ENCODE peak calls at places on chromosomes 6 and 20, in eight cellular contexts. B, H, W, M, K, Q, O and G are unnamed samples.

GRCh38 chr6:53869964-53870363 is 75.2 kb downstream of the LRRC1 start:
- DNase-seq in B (no peak), H (no peak), W (no peak), M (no peak), K (no peak), Q (no peak), O (no peak), G (no peak)

GRCh38 chr20:310645-311044 is 13.3 kb downstream of the ZCCHC3 start:
- DNase-seq in B (no peak), H (no peak), W (no peak), M (no peak), K (no peak), Q (no peak), O (no peak), G (no peak)

GRCh38 chr6:41502607-41503434 is 43.4 kb upstream of the FOXP4 start:
- DNase-seq in B (no peak), H (no peak), W (peak; percentile 76), M (no peak), K (peak; percentile 18), Q (no peak), O (no peak), G (no peak)

GRCh38 chr6:107405002-107405401 is 54.4 kb downstream of the PDSS2 start:
- DNase-seq in B (no peak), H (no peak), W (no peak), M (no peak), K (no peak), Q (no peak), O (no peak), G (no peak)

GRCh38 chr6:36327226-36328009 is 9.3 kb downstream of the BNIP5 start:
- DNase-seq in B (no peak), H (no peak), W (no peak), M (no peak), K (no peak), Q (no peak), O (no peak), G (peak; percentile 44)

GRCh38 chr6:3838992-3839867 is 9.9 kb upstream of the FAM50B start:
- DNase-seq in B (no peak), H (no peak), W (no peak), M (no peak), K (no peak), Q (no peak), O (no peak), G (no peak)

GRCh38 chr6:168596316-168596715 is 155.3 kb downstream of the SMOC2 start:
- DNase-seq in B (no peak), H (peak; percentile 42), W (no peak), M (no peak), K (no peak), Q (no peak), O (no peak), G (peak; percentile 37)

GRCh38 chr6:97052152-97052787 is 127.7 kb downstream of the KLHL32 start:
- DNase-seq in B (no peak), H (no peak), W (no peak), M (no peak), K (no peak), Q (no peak), O (no peak), G (no peak)

GRCh38 chr20:17884318-17885003 is 84.1 kb downstream of the SNX5 start:
- DNase-seq in B (no peak), H (no peak), W (no peak), M (no peak), K (no peak), Q (no peak), O (no peak), G (no peak)